ENCODE peak calls at places on chromosomes 11 and 22, in seven cellular contexts. One of them, this sample, is unnamed.

GRCh38 chr22:41204066-41204465 is 1.0 kb upstream of the L3MBTL2 start:
- DNase-seq in fibroblast of the aortic adventitia: no peak
- DNase-seq in lower leg skin: no peak
- DNase-seq in ovary: no peak
- DNase-seq in brain microvascular endothelial cell: no peak
- DNase-seq in PC-9: no peak
- DNase-seq in Calu3: no peak
- DNase-seq in this sample: no peak

GRCh38 chr11:113204280-113204679 is 110.1 kb upstream of the TTC12 start:
- DNase-seq in fibroblast of the aortic adventitia: no peak
- DNase-seq in lower leg skin: no peak
- DNase-seq in ovary: no peak
- DNase-seq in brain microvascular endothelial cell: no peak
- DNase-seq in PC-9: peak; percentile 66
- DNase-seq in Calu3: no peak
- DNase-seq in this sample: no peak

GRCh38 chr11:64518928-64519327 is 72.1 kb upstream of the SLC22A12 start:
- DNase-seq in fibroblast of the aortic adventitia: no peak
- DNase-seq in lower leg skin: no peak
- DNase-seq in ovary: no peak
- DNase-seq in brain microvascular endothelial cell: no peak
- DNase-seq in PC-9: no peak
- DNase-seq in Calu3: no peak
- DNase-seq in this sample: no peak

GRCh38 chr11:118213774-118214173 is 11.0 kb downstream of the JAML start:
- DNase-seq in fibroblast of the aortic adventitia: no peak
- DNase-seq in lower leg skin: no peak
- DNase-seq in ovary: no peak
- DNase-seq in brain microvascular endothelial cell: no peak
- DNase-seq in PC-9: no peak
- DNase-seq in Calu3: no peak
- DNase-seq in this sample: no peak

GRCh38 chr11:933002-933820 is 7.5 kb downstream of the AP2A2 start:
- DNase-seq in fibroblast of the aortic adventitia: peak; percentile 64
- DNase-seq in lower leg skin: no peak
- DNase-seq in ovary: no peak
- DNase-seq in brain microvascular endothelial cell: peak; percentile 38
- DNase-seq in PC-9: no peak
- DNase-seq in Calu3: no peak
- DNase-seq in this sample: no peak

GRCh38 chr11:116691779-116692178 is 81.0 kb downstream of the BUD13 start:
- DNase-seq in fibroblast of the aortic adventitia: peak; percentile 26
- DNase-seq in lower leg skin: no peak
- DNase-seq in ovary: peak; percentile 61
- DNase-seq in brain microvascular endothelial cell: peak; percentile 11
- DNase-seq in PC-9: no peak
- DNase-seq in Calu3: peak; percentile 60
- DNase-seq in this sample: peak; percentile 56

GRCh38 chr22:34880667-34881066 is 185.3 kb upstream of the ISX start:
- DNase-seq in fibroblast of the aortic adventitia: no peak
- DNase-seq in lower leg skin: no peak
- DNase-seq in ovary: no peak
- DNase-seq in brain microvascular endothelial cell: no peak
- DNase-seq in PC-9: no peak
- DNase-seq in Calu3: no peak
- DNase-seq in this sample: no peak

GRCh38 chr11:95985174-95985808 is 61.4 kb upstream of the MTMR2 start:
- DNase-seq in fibroblast of the aortic adventitia: peak; percentile 74
- DNase-seq in lower leg skin: no peak
- DNase-seq in ovary: no peak
- DNase-seq in brain microvascular endothelial cell: no peak
- DNase-seq in PC-9: peak; percentile 48
- DNase-seq in Calu3: no peak
- DNase-seq in this sample: no peak

GRCh38 chr11:13375798-13376197 is 87.2 kb downstream of the BTBD10 start:
- DNase-seq in fibroblast of the aortic adventitia: peak; percentile 9
- DNase-seq in lower leg skin: no peak
- DNase-seq in ovary: no peak
- DNase-seq in brain microvascular endothelial cell: no peak
- DNase-seq in PC-9: no peak
- DNase-seq in Calu3: no peak
- DNase-seq in this sample: no peak

GRCh38 chr11:704799-705645 is 1.0 kb upstream of the EPS8L2 start:
- DNase-seq in fibroblast of the aortic adventitia: no peak
- DNase-seq in lower leg skin: no peak
- DNase-seq in ovary: peak; percentile 44
- DNase-seq in brain microvascular endothelial cell: no peak
- DNase-seq in PC-9: peak; percentile 78
- DNase-seq in Calu3: peak; percentile 84
- DNase-seq in this sample: no peak

GRCh38 chr11:89521792-89522191 is 30.6 kb upstream of the NOX4 start:
- DNase-seq in fibroblast of the aortic adventitia: no peak
- DNase-seq in lower leg skin: no peak
- DNase-seq in ovary: no peak
- DNase-seq in brain microvascular endothelial cell: no peak
- DNase-seq in PC-9: no peak
- DNase-seq in Calu3: no peak
- DNase-seq in this sample: no peak

GRCh38 chr11:75797116-75797515 is 17.9 kb upstream of the UVRAG start:
- DNase-seq in fibroblast of the aortic adventitia: no peak
- DNase-seq in lower leg skin: no peak
- DNase-seq in ovary: no peak
- DNase-seq in brain microvascular endothelial cell: no peak
- DNase-seq in PC-9: no peak
- DNase-seq in Calu3: no peak
- DNase-seq in this sample: no peak

GRCh38 chr11:96229354-96229973 is 113.5 kb downstream of the MAML2 start:
- DNase-seq in fibroblast of the aortic adventitia: no peak
- DNase-seq in lower leg skin: no peak
- DNase-seq in ovary: no peak
- DNase-seq in brain microvascular endothelial cell: no peak
- DNase-seq in PC-9: no peak
- DNase-seq in Calu3: no peak
- DNase-seq in this sample: no peak

GRCh38 chr11:60515144-60515855 is at the start of gene MS4A13:
- DNase-seq in fibroblast of the aortic adventitia: no peak
- DNase-seq in lower leg skin: no peak
- DNase-seq in ovary: no peak
- DNase-seq in brain microvascular endothelial cell: no peak
- DNase-seq in PC-9: no peak
- DNase-seq in Calu3: no peak
- DNase-seq in this sample: no peak

GRCh38 chr11:37050311-37050710 is 452.3 kb upstream of the RAG2 start:
- DNase-seq in fibroblast of the aortic adventitia: no peak
- DNase-seq in lower leg skin: no peak
- DNase-seq in ovary: no peak
- DNase-seq in brain microvascular endothelial cell: no peak
- DNase-seq in PC-9: no peak
- DNase-seq in Calu3: no peak
- DNase-seq in this sample: no peak

GRCh38 chr22:20507253-20508066 is at the start of gene MED15:
- DNase-seq in fibroblast of the aortic adventitia: peak; percentile 84
- DNase-seq in lower leg skin: peak; percentile 87
- DNase-seq in ovary: peak; percentile 89
- DNase-seq in brain microvascular endothelial cell: peak; percentile 83
- DNase-seq in PC-9: peak; percentile 74
- DNase-seq in Calu3: peak; percentile 89
- DNase-seq in this sample: peak; percentile 76

GRCh38 chr11:64007629-64008282 is 21.5 kb downstream of the OTUB1 start:
- DNase-seq in fibroblast of the aortic adventitia: peak; percentile 53
- DNase-seq in lower leg skin: peak; percentile 56
- DNase-seq in ovary: peak; percentile 81
- DNase-seq in brain microvascular endothelial cell: no peak
- DNase-seq in PC-9: no peak
- DNase-seq in Calu3: peak; percentile 38
- DNase-seq in this sample: no peak

GRCh38 chr22:26985217-26985616 is 327.8 kb downstream of the MIAT start:
- DNase-seq in fibroblast of the aortic adventitia: no peak
- DNase-seq in lower leg skin: no peak
- DNase-seq in ovary: no peak
- DNase-seq in brain microvascular endothelial cell: no peak
- DNase-seq in PC-9: no peak
- DNase-seq in Calu3: no peak
- DNase-seq in this sample: no peak